ENCODE peak calls at places on chromosomes 3 and 15, in four cellular contexts. P is fibroblast of the aortic adventitia, E is sigmoid colon, S is HFF-Myc. I is an unnamed sample.

GRCh38 chr3:171163724-171164465 is 137.4 kb upstream of the SLC2A2 start:
- DNase-seq in S (no peak), P (no peak), E (no peak), I (no peak)

GRCh38 chr15:31461375-31461774 is 134.7 kb downstream of the KLF13 start:
- DNase-seq in S (no peak), P (no peak), E (no peak), I (no peak)

GRCh38 chr3:42721690-42722089 is 19.1 kb upstream of the HHATL start:
- DNase-seq in S (no peak), E (no peak), P (no peak), I (no peak)

GRCh38 chr15:78406016-78406590 is 31.9 kb upstream of the IREB2 start:
- DNase-seq in P (no peak), E (no peak), S (no peak), I (no peak)

GRCh38 chr3:28575100-28575747 is 226.6 kb upstream of the AZI2 start:
- DNase-seq in P (no peak), S (no peak), E (no peak), I (no peak)

GRCh38 chr15:59371458-59372351 is 966 bp downstream of the MYO1E start:
- DNase-seq in P (peak), E (peak), S (no peak), I (no peak)

GRCh38 chr3:165464736-165465135 is 268.6 kb upstream of the SLITRK3 start:
- DNase-seq in E (no peak), P (peak), S (no peak), I (peak)

GRCh38 chr3:192207239-192207638 is 520.1 kb downstream of the FGF12 start:
- DNase-seq in P (no peak), E (no peak), S (no peak), I (peak)

GRCh38 chr3:171838218-171838720 is 4.9 kb upstream of the TMEM212 start:
- DNase-seq in E (peak), P (peak), S (no peak), I (peak)

GRCh38 chr15:80099246-80099645 is 39.8 kb downstream of the ZFAND6 start:
- DNase-seq in E (no peak), P (no peak), S (no peak), I (no peak)

GRCh38 chr3:181862502-181862901 is 150.8 kb downstream of the SOX2 start:
- DNase-seq in E (no peak), P (no peak), S (no peak), I (no peak)
- TF ChIP-seq CTCF in E (no peak), P (no peak), S (no peak), I (no peak)

GRCh38 chr15:38560456-38560926 is 4.1 kb downstream of the RASGRP1 start:
- DNase-seq in S (no peak), E (no peak), P (no peak), I (no peak)
- H3K4me3 ChIP-seq in S (no peak), E (no peak), P (no peak), I (no peak)

DNA sequence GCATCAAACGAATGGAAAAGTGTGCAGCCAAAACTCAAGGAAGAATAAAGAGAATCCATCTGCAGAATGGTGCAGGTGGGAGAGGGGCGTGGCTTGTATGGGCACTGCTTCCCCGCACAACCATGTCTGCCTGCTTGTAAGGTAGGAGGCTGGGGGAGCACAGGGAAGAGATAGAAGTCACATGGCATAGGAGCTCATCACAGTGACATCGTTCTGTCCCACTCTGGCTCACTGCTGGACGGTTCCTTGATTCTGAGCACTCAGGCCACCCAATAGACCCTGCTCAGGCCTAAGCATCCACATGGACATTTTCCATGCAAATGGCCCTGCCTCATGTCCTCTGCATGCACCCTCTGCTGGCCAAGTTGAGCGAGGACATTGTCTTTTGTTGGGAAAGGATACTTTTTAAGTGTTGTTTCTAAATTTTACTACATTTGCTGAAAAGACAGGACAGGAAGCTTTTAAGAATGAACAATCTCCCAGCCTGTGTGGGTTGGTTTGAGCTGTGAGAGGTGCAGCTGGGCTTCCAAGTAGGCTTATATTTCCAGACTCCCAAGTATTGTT is 3.1 kb downstream of the MYLK start:
- DNase-seq in E (no peak), S (peak), P (peak), I (peak)
- TF ChIP-seq CTCF in E (no peak), S (peak), P (peak), I (peak)

GRCh38 chr3:129116482-129116946 is 5.1 kb downstream of the RAB43 start:
- DNase-seq in S (no peak), P (no peak), E (no peak), I (no peak)
- H3K4me3 ChIP-seq in S (no peak), P (no peak), E (no peak), I (no peak)

I was measured in astrocyte of the spinal cord.